ENCODE peak calls at places on chromosomes 5 and 9, in eight cellular contexts. J is psoas muscle; T is endodermal cell; W is pancreas; M is suprapubic skin; K is breast epithelium; P is adrenal gland; A is CD8-positive, alpha-beta T cell. V is an unnamed sample.
A peak's percentile ranks its signal among the peaks of the same experiment; 100 is the strongest.

GRCh38 chr9:83330207-83331196 is 207.7 kb downstream of the FRMD3 start:
- DNase-seq in J (no peak), T (no peak), W (no peak), M (no peak), K (no peak), P (no peak), A (no peak), V (no peak)

GRCh38 chr9:114184866-114185265 is 29.5 kb downstream of the COL27A1 start:
- DNase-seq in J (no peak), T (no peak), W (no peak), M (no peak), K (no peak), P (no peak), A (no peak), V (no peak)

GRCh38 chr5:110086658-110087388 is 397.1 kb downstream of the MAN2A1 start:
- DNase-seq in J (peak; percentile 39), T (no peak), W (no peak), M (peak; percentile 80), K (no peak), P (peak; percentile 6), A (no peak), V (no peak)

GRCh38 chr5:149651686-149652085 is 70.4 kb downstream of the ARHGEF37 start:
- DNase-seq in J (no peak), T (peak; percentile 47), W (no peak), M (no peak), K (no peak), P (no peak), A (no peak), V (no peak)

GRCh38 chr9:17272510-17272909 is 137.7 kb downstream of the CNTLN start:
- DNase-seq in J (no peak), T (no peak), W (no peak), M (no peak), K (no peak), P (no peak), A (no peak), V (no peak)

GRCh38 chr5:142107729-142108431 is 699 bp upstream of the NDFIP1 start:
- DNase-seq in J (no peak), T (no peak), W (no peak), M (no peak), K (no peak), P (no peak), A (no peak), V (no peak)

GRCh38 chr9:131657031-131657377 is 82.9 kb downstream of the RAPGEF1 start:
- DNase-seq in J (no peak), T (no peak), W (no peak), M (no peak), K (no peak), P (no peak), A (peak; percentile 61), V (peak; percentile 53)

GRCh38 chr9:35482071-35482470 is 7.8 kb upstream of the RUSC2 start:
- DNase-seq in J (no peak), T (no peak), W (no peak), M (no peak), K (no peak), P (no peak), A (no peak), V (no peak)

GRCh38 chr5:98723061-98723460 is 50.4 kb upstream of the RGMB start:
- DNase-seq in J (no peak), T (no peak), W (no peak), M (no peak), K (no peak), P (no peak), A (no peak), V (no peak)

GRCh38 chr9:91119147-91119546 is 242.6 kb downstream of the AUH start:
- DNase-seq in J (no peak), T (no peak), W (no peak), M (no peak), K (no peak), P (no peak), A (no peak), V (no peak)

GRCh38 chr5:31453522-31453921 is 78.4 kb downstream of the DROSHA start:
- DNase-seq in J (no peak), T (no peak), W (no peak), M (no peak), K (no peak), P (no peak), A (no peak), V (no peak)

GRCh38 chr9:38227656-38228055 is 158.6 kb upstream of the SHB start:
- DNase-seq in J (no peak), T (no peak), W (no peak), M (no peak), K (peak; percentile 22), P (no peak), A (no peak), V (no peak)

GRCh38 chr9:37425298-37425752 is 2.8 kb downstream of the GRHPR start:
- DNase-seq in J (no peak), T (no peak), W (no peak), M (no peak), K (no peak), P (peak; percentile 90), A (no peak), V (no peak)

GRCh38 chr9:21873540-21874221 is 71.2 kb downstream of the MTAP start:
- DNase-seq in J (no peak), T (no peak), W (no peak), M (no peak), K (no peak), P (no peak), A (no peak), V (no peak)

GRCh38 chr5:39464096-39464495 is 39.3 kb upstream of the DAB2 start:
- DNase-seq in J (no peak), T (no peak), W (no peak), M (no peak), K (no peak), P (no peak), A (no peak), V (no peak)

GRCh38 chr5:57448751-57449150 is 33.9 kb downstream of the ACTBL2 start:
- DNase-seq in J (no peak), T (no peak), W (no peak), M (no peak), K (no peak), P (no peak), A (no peak), V (no peak)

GRCh38 chr5:172936441-172936840 is 22.8 kb upstream of the RPL26L1 start:
- DNase-seq in J (no peak), T (no peak), W (no peak), M (no peak), K (no peak), P (no peak), A (no peak), V (no peak)

GRCh38 chr9:117704024-117704575 is at the start of gene TLR4:
- DNase-seq in J (peak; percentile 55), T (peak; percentile 58), W (peak; percentile 42), M (peak; percentile 76), K (peak; percentile 35), P (peak; percentile 84), A (no peak), V (no peak)

GRCh38 chr5:168159425-168159824 is 132.0 kb upstream of the WWC1 start:
- DNase-seq in J (no peak), T (peak; percentile 77), W (peak; percentile 29), M (no peak), K (no peak), P (peak; percentile 3), A (no peak), V (no peak)

GRCh38 chr5:33892419-33893151 is 795 bp upstream of the ADAMTS12 start:
- DNase-seq in J (peak; percentile 32), T (no peak), W (peak; percentile 31), M (peak; percentile 66), K (peak; percentile 37), P (peak; percentile 33), A (no peak), V (no peak)

GRCh38 chr5:33890147-33890546 is 1.6 kb downstream of the ADAMTS12 start:
- DNase-seq in J (no peak), T (no peak), W (no peak), M (no peak), K (no peak), P (no peak), A (no peak), V (no peak)

GRCh38 chr5:33891731-33892418 is at the start of gene ADAMTS12:
- DNase-seq in J (peak; percentile 50), T (peak; percentile 84), W (peak; percentile 18), M (peak; percentile 68), K (no peak), P (peak; percentile 44), A (no peak), V (no peak)

GRCh38 chr5:33890633-33891032 is 1.2 kb downstream of the ADAMTS12 start:
- DNase-seq in J (no peak), T (peak; percentile 56), W (no peak), M (no peak), K (no peak), P (peak; percentile 25), A (no peak), V (no peak)

GRCh38 chr5:33894566-33894965 is 2.8 kb upstream of the ADAMTS12 start:
- DNase-seq in J (no peak), T (no peak), W (no peak), M (no peak), K (no peak), P (no peak), A (no peak), V (no peak)
- H3K27me3 ChIP-seq in J (peaks cover 39% of the 10 kb centered on the region), T (no peaks in the 10 kb centered on the region), W (no peaks in the 10 kb centered on the region), M (peaks cover 30% of the 10 kb centered on the region), K (no peaks in the 10 kb centered on the region), P (no peaks in the 10 kb centered on the region), A (no peaks in the 10 kb centered on the region), V (peaks cover 53% of the 10 kb centered on the region)

GRCh38 chr9:125418404-125418803 is 156.8 kb downstream of the GAPVD1 start:
- DNase-seq in J (no peak), T (no peak), W (no peak), M (no peak), K (no peak), P (no peak), A (no peak), V (no peak)
- H3K27ac ChIP-seq in J (no peak overlapping the region), T (no peak overlapping the region), W (no peak overlapping the region), M (no peak overlapping the region), K (no peak overlapping the region), P (no peak overlapping the region), A (no peak overlapping the region), V (no peak overlapping the region)

GRCh38 chr5:140794594-140795258 is at the start of gene PCDHA2:
- DNase-seq in J (no peak), T (peak; percentile 63), W (no peak), M (no peak), K (no peak), P (no peak), A (no peak), V (no peak)
- TF ChIP-seq CTCF in J (no peak), T (peak; percentile 83), W (no peak), M (no peak), K (no peak), P (no peak), A (no peak), V (no peak)

GRCh38 chr5:93585054-93585751 is 2.2 kb downstream of the NR2F1 start:
- DNase-seq in J (no peak), T (peak; percentile 78), W (no peak), M (no peak), K (no peak), P (peak; percentile 54), A (peak; percentile 48), V (no peak)

GRCh38 chr5:93585753-93586385 is 2.8 kb downstream of the NR2F1 start:
- DNase-seq in J (no peak), T (no peak), W (no peak), M (no peak), K (no peak), P (peak; percentile 29), A (no peak), V (no peak)

GRCh38 chr5:93587919-93588585 is 5.0 kb downstream of the NR2F1 start:
- DNase-seq in J (no peak), T (peak; percentile 78), W (no peak), M (no peak), K (no peak), P (no peak), A (peak; percentile 47), V (no peak)

GRCh38 chr5:93588586-93589347 is 5.7 kb downstream of the NR2F1 start:
- DNase-seq in J (no peak), T (no peak), W (no peak), M (no peak), K (no peak), P (no peak), A (peak; percentile 41), V (no peak)

GRCh38 chr5:93586948-93587918 is 4.2 kb downstream of the NR2F1 start:
- DNase-seq in J (no peak), T (no peak), W (no peak), M (no peak), K (no peak), P (peak; percentile 24), A (peak; percentile 47), V (no peak)
- H3K27me3 ChIP-seq in J (peaks cover 15% of the 10 kb centered on the region), T (peaks cover 89% of the 10 kb centered on the region), W (no peaks in the 10 kb centered on the region), M (peaks cover 61% of the 10 kb centered on the region), K (peaks cover 3% of the 10 kb centered on the region), P (no peaks in the 10 kb centered on the region), A (peaks cover 58% of the 10 kb centered on the region), V (peaks cover 79% of the 10 kb centered on the region)